ENCODE peak calls at places on chromosomes 4 and X, in eight cellular contexts. S, D, K, Q, B, Y, C and P are unnamed samples.

GRCh38 chrX:68112321-68112720 is 321.0 kb downstream of the OPHN1 start:
- DNase-seq in S (no peak), D (no peak), K (no peak), Q (peak; percentile 53), B (no peak), Y (no peak), C (no peak), P (peak; percentile 45)

GRCh38 chr4:56241500-56241899 is 145.8 kb downstream of the AASDH start:
- DNase-seq in S (no peak), D (no peak), K (no peak), Q (no peak), B (no peak), Y (no peak), C (no peak), P (no peak)

GRCh38 chrX:2406891-2407518 is 93.8 kb downstream of the DHRSX start:
- DNase-seq in S (no peak), D (no peak), K (no peak), Q (no peak), B (no peak), Y (no peak), C (no peak), P (no peak)

GRCh38 chr4:1008840-1009646 is 2.4 kb upstream of the FGFRL1 start:
- DNase-seq in S (no peak), D (peak; percentile 82), K (no peak), Q (no peak), B (no peak), Y (peak; percentile 82), C (peak; percentile 49), P (peak; percentile 17)

GRCh38 chr4:57442834-57443291 is 332.7 kb upstream of the IGFBP7 start:
- DNase-seq in S (no peak), D (no peak), K (peak; percentile 27), Q (peak; percentile 42), B (peak; percentile 67), Y (no peak), C (no peak), P (peak; percentile 55)

GRCh38 chrX:107360788-107361360 is 88.6 kb upstream of the FRMPD3 start:
- DNase-seq in S (no peak), D (no peak), K (no peak), Q (no peak), B (no peak), Y (no peak), C (no peak), P (no peak)

GRCh38 chr4:99853993-99854392 is 37.4 kb downstream of the DAPP1 start:
- DNase-seq in S (no peak), D (no peak), K (no peak), Q (no peak), B (no peak), Y (no peak), C (no peak), P (no peak)

GRCh38 chrX:150465856-150466775 is 102.3 kb upstream of the MTM1 start:
- DNase-seq in S (no peak), D (peak; percentile 62), K (no peak), Q (no peak), B (no peak), Y (no peak), C (no peak), P (no peak)

GRCh38 chr4:9703391-9703790 is 78.0 kb upstream of the DRD5 start:
- DNase-seq in S (no peak), D (peak; percentile 73), K (no peak), Q (peak; percentile 26), B (peak; percentile 34), Y (peak; percentile 71), C (peak; percentile 69), P (peak; percentile 1)

GRCh38 chr4:174154455-174154854 is 129.0 kb downstream of the FBXO8 start:
- DNase-seq in S (peak; percentile 3), D (no peak), K (no peak), Q (peak; percentile 74), B (peak; percentile 51), Y (no peak), C (no peak), P (peak; percentile 79)

GRCh38 chr4:54779797-54780196 is 122.0 kb downstream of the KIT start:
- DNase-seq in S (no peak), D (no peak), K (no peak), Q (no peak), B (no peak), Y (no peak), C (no peak), P (no peak)

GRCh38 chr4:176320976-176321361 is 1.2 kb downstream of the SPCS3 start:
- DNase-seq in S (no peak), D (no peak), K (no peak), Q (no peak), B (peak; percentile 15), Y (no peak), C (no peak), P (peak; percentile 15)

GRCh38 chr4:111323496-111323895 is 700.6 kb upstream of the PITX2 start:
- DNase-seq in S (no peak), D (no peak), K (no peak), Q (peak; percentile 53), B (peak; percentile 33), Y (no peak), C (no peak), P (peak; percentile 77)

GRCh38 chr4:189547537-189547936 is 393.1 kb upstream of the FRG1 start:
- DNase-seq in S (no peak), D (no peak), K (no peak), Q (no peak), B (no peak), Y (no peak), C (no peak), P (no peak)

GRCh38 chr4:3422808-3423297 is 18.9 kb upstream of the HGFAC start:
- DNase-seq in S (no peak), D (no peak), K (no peak), Q (no peak), B (no peak), Y (peak; percentile 32), C (no peak), P (no peak)

GRCh38 chr4:41878170-41878941 is 56.9 kb upstream of the TMEM33 start:
- DNase-seq in S (no peak), D (no peak), K (no peak), Q (no peak), B (no peak), Y (no peak), C (no peak), P (no peak)

GRCh38 chr4:114364857-114365256 is 233.8 kb upstream of the UGT8 start:
- DNase-seq in S (no peak), D (no peak), K (no peak), Q (peak; percentile 79), B (peak; percentile 83), Y (no peak), C (no peak), P (peak; percentile 73)

GRCh38 chrX:68571292-68572256 is 72.7 kb downstream of the YIPF6 start:
- DNase-seq in S (no peak), D (no peak), K (no peak), Q (peak; percentile 84), B (peak; percentile 34), Y (no peak), C (no peak), P (peak; percentile 82)